ENCODE peak calls at places on chromosomes 2 and 18, in seven cellular contexts. Y is RWPE1, V is Peyer's patch, E is lower leg skin, J is mucosa of descending colon, D is A673, R is AG04449. U is an unnamed sample.
A peak's percentile ranks its signal among the peaks of the same experiment; 100 is the strongest.

GRCh38 chr18:22999212-22999611 is 66.1 kb downstream of the RBBP8 start:
- DNase-seq in Y (no peak), V (no peak), E (no peak), J (no peak), D (no peak), R (no peak), U (no peak)

GRCh38 chr2:3780477-3781402 is 77.4 kb downstream of the DCDC2C start:
- DNase-seq in Y (peak; percentile 24), V (peak; percentile 63), E (peak; percentile 81), J (peak; percentile 37), D (peak; percentile 94), R (no peak), U (no peak)

GRCh38 chr2:105504459-105504858 is 105.6 kb upstream of the FHL2 start:
- DNase-seq in Y (no peak), V (no peak), E (no peak), J (no peak), D (no peak), R (no peak), U (no peak)

GRCh38 chr2:27096748-27097297 is 10.3 kb downstream of the KHK start:
- DNase-seq in Y (no peak), V (no peak), E (no peak), J (no peak), D (no peak), R (no peak), U (no peak)

GRCh38 chr2:198968585-198968984 is 489.2 kb downstream of the SATB2 start:
- DNase-seq in Y (no peak), V (peak; percentile 70), E (no peak), J (no peak), D (no peak), R (no peak), U (no peak)

GRCh38 chr2:236772220-236772837 is 202.7 kb downstream of the ACKR3 start:
- DNase-seq in Y (no peak), V (no peak), E (peak; percentile 74), J (no peak), D (no peak), R (no peak), U (no peak)

GRCh38 chr2:200209030-200209429 is 97.5 kb upstream of the SPATS2L start:
- DNase-seq in Y (no peak), V (no peak), E (no peak), J (no peak), D (no peak), R (no peak), U (no peak)

GRCh38 chr18:75844102-75844604 is 416.6 kb upstream of the SMIM21 start:
- DNase-seq in Y (no peak), V (no peak), E (peak; percentile 20), J (no peak), D (no peak), R (no peak), U (no peak)

GRCh38 chr2:43174368-43175186 is 51.8 kb downstream of the ZFP36L2 start:
- DNase-seq in Y (no peak), V (peak; percentile 90), E (no peak), J (peak; percentile 66), D (no peak), R (no peak), U (no peak)

GRCh38 chr18:32468147-32468845 is 2.4 kb downstream of the GAREM1 start:
- DNase-seq in Y (no peak), V (no peak), E (no peak), J (no peak), D (no peak), R (no peak), U (no peak)

GRCh38 chr2:190879474-190880373 is 897 bp upstream of the GLS start:
- DNase-seq in Y (no peak), V (peak; percentile 58), E (no peak), J (no peak), D (peak; percentile 32), R (no peak), U (no peak)

GRCh38 chr18:53153281-53153680 is 813.3 kb downstream of the DCC start:
- DNase-seq in Y (no peak), V (no peak), E (no peak), J (peak; percentile 24), D (peak; percentile 61), R (no peak), U (no peak)

GRCh38 chr18:26436176-26437031 is 111.9 kb downstream of the KCTD1 start:
- DNase-seq in Y (peak; percentile 69), V (no peak), E (no peak), J (no peak), D (no peak), R (peak; percentile 54), U (no peak)

GRCh38 chr18:57469884-57470283 is 34.7 kb downstream of the ONECUT2 start:
- DNase-seq in Y (no peak), V (peak; percentile 75), E (no peak), J (peak; percentile 43), D (no peak), R (no peak), U (no peak)

GRCh38 chr18:60232541-60232940 is 140.0 kb downstream of the MC4R start:
- DNase-seq in Y (peak; percentile 51), V (no peak), E (no peak), J (no peak), D (no peak), R (no peak), U (no peak)

GRCh38 chr2:156322103-156322671 is 10.3 kb downstream of the NR4A2 start:
- DNase-seq in Y (no peak), V (no peak), E (no peak), J (peak; percentile 56), D (no peak), R (no peak), U (no peak)

GRCh38 chr2:13821255-13821880 is 811.1 kb upstream of the LRATD1 start:
- DNase-seq in Y (no peak), V (no peak), E (no peak), J (no peak), D (no peak), R (peak; percentile 38), U (no peak)

DNA sequence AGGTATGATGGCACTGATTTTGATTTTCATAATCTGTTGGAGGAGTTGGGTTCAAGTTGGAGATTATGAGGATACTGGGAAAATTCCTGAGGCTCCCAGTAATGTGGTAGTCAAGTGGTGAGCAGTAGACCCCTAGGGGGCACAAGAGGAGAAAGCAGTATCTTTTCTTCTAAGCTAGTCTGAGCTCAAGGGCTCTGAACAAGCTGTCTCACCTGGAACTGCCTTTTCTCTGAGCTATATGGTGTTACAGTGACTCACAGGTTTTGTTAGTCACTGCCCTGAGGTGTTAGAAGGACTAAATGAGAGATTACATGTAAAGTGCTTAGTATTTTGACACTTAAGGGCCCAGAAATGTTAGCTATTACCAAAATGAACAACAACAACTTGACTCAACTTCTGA is 42.2 kb downstream of the CD302 start:
- DNase-seq in Y (peak; percentile 88), V (no peak), E (no peak), J (no peak), D (no peak), R (no peak), U (no peak)
- TF ChIP-seq CTCF in Y (no peak), V (no peak), E (no peak), J (peak; percentile 8), D (peak; percentile 44), R (no peak), U (no peak)

GRCh38 chr18:49727816-49728215 is 85.5 kb downstream of the ACAA2 start:
- DNase-seq in Y (no peak), V (no peak), E (no peak), J (no peak), D (no peak), R (no peak), U (no peak)

GRCh38 chr18:49726564-49726963 is 86.8 kb downstream of the ACAA2 start:
- DNase-seq in Y (no peak), V (no peak), E (no peak), J (no peak), D (no peak), R (no peak), U (no peak)

GRCh38 chr18:49723648-49724180 is 89.6 kb downstream of the ACAA2 start:
- DNase-seq in Y (no peak), V (no peak), E (no peak), J (no peak), D (no peak), R (no peak), U (no peak)

GRCh38 chr18:49728542-49728941 is 84.8 kb downstream of the ACAA2 start:
- DNase-seq in Y (no peak), V (peak; percentile 70), E (no peak), J (peak; percentile 85), D (peak; percentile 83), R (no peak), U (no peak)

DNA sequence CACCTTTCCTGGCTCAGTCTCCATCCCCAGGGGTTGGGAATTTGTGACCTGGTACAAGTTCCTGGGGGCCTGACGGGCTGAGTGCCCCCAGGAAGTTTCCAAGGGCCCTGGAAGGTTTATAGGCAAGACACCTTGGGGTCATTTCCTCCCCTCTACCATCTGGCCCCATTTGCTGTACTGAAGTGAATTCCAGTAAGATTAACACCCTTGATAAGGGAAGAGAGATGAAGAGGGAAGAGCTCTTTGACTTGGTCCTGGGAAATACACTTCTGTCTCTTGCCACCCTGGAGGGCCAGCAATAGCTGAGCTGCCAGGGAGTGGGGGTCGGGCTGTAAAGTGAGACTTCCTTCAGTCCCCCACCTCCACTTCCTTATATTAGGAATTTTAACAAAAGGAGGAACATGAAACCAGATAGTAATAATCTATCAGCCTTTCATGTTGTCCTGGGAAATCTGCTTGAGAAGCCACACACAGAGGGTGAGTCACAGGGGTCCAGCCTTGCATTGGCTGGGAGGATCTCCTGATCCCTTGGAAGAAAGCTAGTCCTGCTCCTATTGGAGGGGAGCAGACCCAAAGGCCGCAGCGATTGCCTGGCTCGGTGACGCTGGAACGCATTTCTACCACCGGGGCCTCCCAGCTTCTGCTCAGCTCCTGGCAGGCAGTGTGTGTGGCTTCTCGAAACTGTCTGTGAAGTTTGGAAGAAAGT is 87.4 kb downstream of the ACAA2 start:
- DNase-seq in Y (no peak), V (peak; percentile 62), E (peak; percentile 93), J (peak; percentile 50), D (peak; percentile 95), R (peak; percentile 93), U (no peak)
- TF ChIP-seq CTCF in Y (no peak), V (no peak), E (no peak), J (no peak), D (no peak), R (peak; percentile 42), U (no peak)

GRCh38 chr18:21389283-21389682 is 147.3 kb downstream of the GREB1L start:
- DNase-seq in Y (no peak), V (no peak), E (no peak), J (no peak), D (no peak), R (no peak), U (no peak)
- TF ChIP-seq CTCF in Y (no peak), V (no peak), E (no peak), J (no peak), D (peak; percentile 21), R (no peak), U (no peak)

GRCh38 chr2:100185516-100185915 is 43.1 kb upstream of the AFF3 start:
- DNase-seq in Y (no peak), V (no peak), E (no peak), J (no peak), D (no peak), R (no peak), U (no peak)

GRCh38 chr2:100188326-100188725 is 45.9 kb upstream of the AFF3 start:
- DNase-seq in Y (no peak), V (no peak), E (no peak), J (no peak), D (no peak), R (no peak), U (no peak)

GRCh38 chr2:100185105-100185504 is 42.7 kb upstream of the AFF3 start:
- DNase-seq in Y (no peak), V (no peak), E (no peak), J (no peak), D (no peak), R (no peak), U (no peak)

GRCh38 chr2:100184055-100184737 is 41.8 kb upstream of the AFF3 start:
- DNase-seq in Y (no peak), V (no peak), E (no peak), J (no peak), D (no peak), R (no peak), U (no peak)

GRCh38 chr2:100186126-100186525 is 43.7 kb upstream of the AFF3 start:
- DNase-seq in Y (no peak), V (no peak), E (no peak), J (no peak), D (no peak), R (no peak), U (no peak)
- TF ChIP-seq CTCF in Y (no peak), V (no peak), E (no peak), J (no peak), D (no peak), R (no peak), U (no peak)